ENCODE peak calls at places on chromosomes 7 and 10, in five cellular contexts. S, D, C, N and E are unnamed samples.

GRCh38 chr7:13846386-13846785 is 143.1 kb downstream of the ETV1 start:
- DNase-seq in N (no peak), D (peak), C (no peak), S (no peak), E (no peak)

GRCh38 chr10:57818522-57818921 is 449.2 kb downstream of the IPMK start:
- DNase-seq in C (no peak), D (no peak), S (no peak), N (no peak), E (no peak)

GRCh38 chr7:1100886-1101579 is 13.1 kb downstream of the GPER1 start:
- DNase-seq in S (no peak), D (no peak), N (no peak), C (no peak), E (no peak)

GRCh38 chr7:93298671-93299070 is 66.5 kb downstream of the VPS50 start:
- DNase-seq in S (no peak), C (no peak), N (peak), D (peak), E (no peak)

GRCh38 chr10:89535185-89536012 is at the start of gene SLC16A12:
- DNase-seq in C (no peak), N (no peak), S (peak), D (no peak), E (peak)

GRCh38 chr10:112898540-112899395 is 51.3 kb upstream of the TCF7L2 start:
- DNase-seq in S (peak), N (peak), D (peak), C (no peak), E (no peak)

GRCh38 chr10:24851595-24851994 is 100.8 kb downstream of the PRTFDC1 start:
- DNase-seq in D (peak), C (no peak), N (peak), S (no peak), E (no peak)

GRCh38 chr10:69583106-69583505 is 9.9 kb upstream of the NEUROG3 start:
- DNase-seq in D (no peak), C (no peak), N (no peak), S (no peak), E (no peak)

GRCh38 chr10:9209105-9209798 is 1154.8 kb downstream of the GATA3 start:
- DNase-seq in D (peak), C (peak), S (peak), N (peak), E (peak)

GRCh38 chr10:47277352-47278151 is 22.4 kb upstream of the GDF10 start:
- DNase-seq in S (no peak), N (no peak), C (no peak), D (no peak), E (no peak)

GRCh38 chr10:111076191-111076681 is 593 bp upstream of the ADRA2A start:
- DNase-seq in D (peak), C (peak), S (peak), N (peak), E (peak)

GRCh38 chr10:33478675-33479125 is 144.2 kb upstream of the NRP1 start:
- DNase-seq in D (no peak), C (no peak), N (no peak), S (no peak), E (no peak)

GRCh38 chr7:151123485-151124204 is 37.4 kb downstream of the AGAP3 start:
- DNase-seq in C (peak), D (peak), N (peak), S (peak), E (peak)

GRCh38 chr7:107767391-107767790 is 23.4 kb downstream of the CBLL1 start:
- DNase-seq in N (no peak), S (no peak), D (no peak), C (no peak), E (no peak)

GRCh38 chr10:103968441-103969391 is 1.8 kb downstream of the SLK start:
- DNase-seq in D (no peak), C (no peak), S (no peak), N (peak), E (no peak)

GRCh38 chr7:45663167-45663921 is 89.2 kb downstream of the ADCY1 start:
- DNase-seq in N (peak), S (peak), C (no peak), D (peak), E (peak)

GRCh38 chr7:116698396-116698795 is 26.4 kb downstream of the MET start:
- DNase-seq in S (no peak), C (no peak), N (no peak), D (no peak), E (no peak)

GRCh38 chr7:64618785-64619456 is 47.0 kb upstream of the ZNF107 start:
- DNase-seq in C (no peak), D (peak), S (peak), N (peak), E (no peak)

GRCh38 chr10:99843310-99843709 is 60.9 kb downstream of the ABCC2 start:
- DNase-seq in C (no peak), S (no peak), N (peak), D (peak), E (no peak)

GRCh38 chr10:60728056-60728455 is 50.2 kb upstream of the CDK1 start:
- DNase-seq in C (no peak), S (no peak), D (no peak), N (no peak), E (no peak)

GRCh38 chr10:35575640-35576039 is 29.5 kb upstream of the GJD4 start:
- DNase-seq in C (no peak), S (no peak), D (no peak), N (no peak), E (no peak)

GRCh38 chr10:35576730-35577129 is 28.4 kb upstream of the GJD4 start:
- DNase-seq in N (no peak), C (no peak), S (no peak), D (no peak), E (no peak)

GRCh38 chr10:35573786-35574185 is 31.4 kb upstream of the GJD4 start:
- DNase-seq in D (no peak), N (no peak), C (no peak), S (no peak), E (no peak)

GRCh38 chr10:35572583-35572982 is 32.6 kb upstream of the GJD4 start:
- DNase-seq in D (no peak), N (no peak), S (no peak), C (no peak), E (no peak)

DNA sequence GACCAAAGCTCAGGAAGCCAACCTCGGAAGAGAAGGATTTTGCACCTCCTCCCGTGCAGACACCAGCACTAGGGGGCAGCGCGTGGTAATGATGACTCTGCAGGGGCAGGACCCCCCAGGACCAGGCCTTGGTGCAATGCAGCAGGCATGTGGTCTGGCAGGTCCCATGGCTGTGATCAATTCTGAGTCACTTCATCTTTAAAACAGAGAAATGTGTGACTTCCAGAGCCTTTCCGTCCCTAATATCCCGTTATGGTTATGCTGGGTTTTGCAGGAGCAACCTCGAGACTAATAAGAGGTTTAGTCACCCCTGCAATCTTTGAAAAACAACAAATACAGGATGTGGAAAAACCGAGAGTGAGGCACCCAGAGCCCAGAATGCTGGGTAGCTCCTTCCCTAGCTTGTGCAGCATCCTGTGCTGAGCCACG is 30.2 kb upstream of the GJD4 start:
- DNase-seq in C (no peak), N (peak), D (peak), S (no peak), E (no peak)
- TF ChIP-seq CTCF in C (no peak), N (peak), D (peak), S (no peak), E (no peak)

GRCh38 chr10:82150123-82150900 is 275.3 kb downstream of the NRG3 start:
- DNase-seq in N (no peak), D (no peak), C (no peak), S (peak), E (peak)
- TF ChIP-seq CTCF in N (no peak), D (no peak), C (no peak), S (no peak), E (no peak)

GRCh38 chr10:6091630-6092029 is 2.8 kb downstream of the RBM17 start:
- DNase-seq in C (no peak), D (no peak), S (peak), N (peak), E (no peak)
- TF ChIP-seq CTCF in C (no peak), D (no peak), S (no peak), N (no peak), E (no peak)

GRCh38 chr7:94374231-94374630 is 20.5 kb upstream of the COL1A2 start:
- DNase-seq in C (no peak), N (peak), S (peak), D (peak), E (no peak)
- TF ChIP-seq CTCF in C (no peak), N (no peak), S (no peak), D (peak), E (no peak)

DNA sequence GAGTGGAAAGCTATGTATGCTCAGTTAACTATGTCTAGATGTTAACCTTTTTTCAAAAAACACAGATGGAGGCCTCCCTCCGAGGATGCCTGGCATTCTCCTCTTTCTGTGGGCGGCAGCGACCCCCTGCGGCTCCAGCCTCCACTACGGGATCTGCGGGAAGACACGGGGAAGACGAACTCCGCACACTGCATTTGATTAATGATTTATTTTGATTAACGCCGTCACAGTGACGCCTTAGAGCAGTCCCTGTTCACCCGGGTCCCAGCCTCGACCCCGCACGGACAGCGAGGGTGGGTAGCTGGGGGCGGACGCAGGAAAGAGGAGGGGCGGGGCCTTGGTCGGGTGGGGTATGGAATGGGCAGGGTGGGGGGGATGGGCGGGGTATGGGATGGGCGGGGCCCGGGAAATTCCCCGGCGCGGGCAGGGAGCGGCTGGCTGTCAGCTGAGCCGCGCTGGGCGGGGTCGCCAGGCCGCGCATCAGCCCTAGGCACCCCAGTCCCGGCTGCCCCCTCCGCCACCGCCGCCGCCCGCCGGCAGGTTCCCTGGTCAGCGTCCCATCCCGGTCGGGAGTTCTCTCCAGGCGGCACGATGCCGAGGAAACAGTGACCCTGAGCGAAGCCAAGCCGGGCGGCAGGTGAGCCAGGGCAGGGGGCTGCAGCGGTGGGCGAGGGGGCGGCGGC is at the start of gene OPTN:
- DNase-seq in S (peak), C (peak), N (peak), D (peak), E (peak)
- TF ChIP-seq CTCF in S (peak), C (peak), N (peak), D (peak), E (peak)

GRCh38 chr7:153432056-153432455 is 620.1 kb upstream of the DPP6 start:
- DNase-seq in C (no peak), S (no peak), D (no peak), N (no peak), E (no peak)
- TF ChIP-seq CTCF in C (no peak), S (no peak), D (no peak), N (no peak), E (no peak)

DNA sequence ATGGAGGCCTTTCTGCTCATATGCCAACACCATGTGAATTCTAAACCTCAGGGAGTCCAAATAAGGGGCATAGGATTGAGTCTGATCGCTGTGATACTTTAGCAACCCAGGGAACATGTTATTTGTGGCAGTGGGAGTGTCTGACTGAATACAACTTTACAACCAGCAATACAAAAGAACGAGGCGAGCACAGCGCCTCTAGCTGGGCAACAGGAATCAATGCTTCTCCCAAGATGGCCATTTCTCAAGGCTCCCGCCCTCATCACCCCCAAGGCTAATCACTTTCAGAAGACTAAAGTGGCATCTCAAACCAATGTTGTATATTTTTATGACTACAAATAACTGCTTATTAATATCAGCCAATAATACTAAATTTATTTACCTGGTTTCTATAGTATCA is 28.1 kb downstream of the YWHAG start:
- DNase-seq in C (no peak), D (no peak), N (no peak), S (no peak), E (no peak)
- TF ChIP-seq CTCF in C (no peak), D (no peak), N (no peak), S (no peak), E (no peak)

GRCh38 chr7:81768951-81769778 is 682 bp downstream of the HGF start:
- DNase-seq in D (no peak), C (no peak), N (peak), S (no peak), E (no peak)
- TF ChIP-seq CTCF in D (no peak), C (no peak), N (no peak), S (no peak), E (no peak)